ENCODE peak calls at places on chromosome X, in five cellular contexts. E, G, M, Z and N are unnamed samples.

GRCh38 chrX:17803449-17803848 is 57.6 kb downstream of the RAI2 start:
- DNase-seq in M (no peak), G (no peak), Z (no peak), E (no peak), N (no peak)

GRCh38 chrX:47321386-47321785 is 49.0 kb upstream of the ZNF157 start:
- DNase-seq in G (peak; percentile 19), Z (peak; percentile 30), E (no peak), M (peak; percentile 43), N (peak; percentile 21)

GRCh38 chrX:39477438-39478120 is 620.2 kb downstream of the BCOR start:
- DNase-seq in E (no peak), M (no peak), Z (peak; percentile 24), G (no peak), N (peak; percentile 86)

GRCh38 chrX:6187256-6187655 is 41.4 kb downstream of the NLGN4X start:
- DNase-seq in E (no peak), Z (no peak), M (no peak), G (no peak), N (no peak)

GRCh38 chrX:153333271-153333670 is 682 bp upstream of the ZNF275 start:
- DNase-seq in E (no peak), Z (no peak), G (no peak), M (peak; percentile 55), N (no peak)

GRCh38 chrX:57121162-57121741 is at the start of gene SPIN2B:
- DNase-seq in G (peak; percentile 48), Z (peak; percentile 59), M (peak; percentile 70), E (peak; percentile 83), N (peak; percentile 82)

GRCh38 chrX:24242649-24243556 is 71.0 kb downstream of the SUPT20HL2 start:
- DNase-seq in E (peak; percentile 51), Z (peak; percentile 37), M (peak; percentile 63), G (peak; percentile 71), N (no peak)

GRCh38 chrX:12984629-12985303 is 9.9 kb downstream of the TMSB4X start:
- DNase-seq in M (peak; percentile 35), G (no peak), Z (peak; percentile 55), E (no peak), N (no peak)

GRCh38 chrX:131747173-131747572 is 203.3 kb downstream of the OR13H1 start:
- DNase-seq in M (peak; percentile 90), G (no peak), Z (peak; percentile 79), E (no peak), N (no peak)

GRCh38 chrX:107628662-107629532 is 587 bp downstream of the PRPS1 start:
- DNase-seq in G (peak; percentile 6), Z (no peak), M (peak; percentile 6), E (peak; percentile 55), N (peak; percentile 32)

GRCh38 chrX:37926700-37927099 is 79.3 kb upstream of the DYNLT3 start:
- DNase-seq in Z (no peak), G (peak; percentile 6), E (no peak), M (peak; percentile 41), N (no peak)

GRCh38 chrX:49226946-49227345 is 6.2 kb downstream of the CACNA1F start:
- DNase-seq in M (no peak), E (no peak), G (no peak), Z (no peak), N (no peak)

GRCh38 chrX:49225858-49226257 is 7.3 kb downstream of the CACNA1F start:
- DNase-seq in M (no peak), E (no peak), G (no peak), Z (no peak), N (no peak)

GRCh38 chrX:49230500-49231232 is 2.5 kb downstream of the CACNA1F start:
- DNase-seq in E (peak; percentile 52), Z (peak; percentile 57), G (peak; percentile 21), M (no peak), N (peak; percentile 75)

GRCh38 chrX:49227726-49228125 is 5.4 kb downstream of the CACNA1F start:
- DNase-seq in M (no peak), G (no peak), Z (no peak), E (no peak), N (no peak)

DNA sequence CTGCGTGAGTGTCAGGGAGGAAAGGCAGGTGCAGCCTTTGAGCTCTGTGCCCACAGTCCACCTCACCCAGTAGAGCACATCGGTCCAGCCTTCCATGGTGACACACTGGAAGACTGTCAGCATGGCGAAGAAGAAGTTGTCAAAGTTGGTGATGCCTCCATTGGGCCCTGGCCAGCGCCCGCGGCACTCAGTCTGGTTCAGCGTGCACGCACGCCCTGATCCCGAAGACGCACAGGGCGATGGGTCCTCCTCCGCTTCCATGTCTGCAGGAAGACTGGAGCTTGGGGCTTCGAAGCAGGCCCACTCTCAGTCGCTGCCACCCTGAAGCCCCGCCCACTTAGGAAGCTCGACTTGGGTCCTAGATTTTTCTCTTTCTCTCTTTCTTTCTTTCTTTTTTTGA is 5.0 kb downstream of the CACNA1F start:
- DNase-seq in E (no peak), Z (no peak), G (no peak), M (no peak), N (no peak)
- H3K27ac ChIP-seq in E (no peak overlapping the region), Z (no peak overlapping the region), G (no peak overlapping the region), M (no peak overlapping the region), N (no peak overlapping the region)

DNA sequence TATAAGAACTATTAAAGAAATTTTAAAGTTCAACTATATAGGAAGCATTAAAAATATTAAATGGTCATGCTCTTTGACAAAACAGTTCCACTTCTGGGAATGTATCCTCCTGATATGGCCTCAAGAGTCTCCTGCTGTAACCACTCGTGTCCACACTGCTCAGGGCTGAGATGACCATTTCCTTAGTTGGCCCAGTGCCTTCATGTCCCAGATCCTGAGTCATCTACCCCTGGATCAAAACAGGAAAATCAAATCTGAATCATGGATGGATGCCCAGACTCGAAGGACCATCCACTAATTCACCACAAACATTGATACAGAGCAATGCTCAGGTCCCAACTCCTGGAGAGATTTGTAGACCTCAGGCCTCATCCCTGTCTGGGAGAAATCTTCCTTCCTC is 44.7 kb downstream of the GPRASP3 start:
- DNase-seq in E (no peak), G (peak; percentile 4), M (peak; percentile 82), Z (no peak), N (no peak)
- TF ChIP-seq POLR2A in E (no peak), G (no peak), M (no peak), Z (no peak), N (no peak)

DNA sequence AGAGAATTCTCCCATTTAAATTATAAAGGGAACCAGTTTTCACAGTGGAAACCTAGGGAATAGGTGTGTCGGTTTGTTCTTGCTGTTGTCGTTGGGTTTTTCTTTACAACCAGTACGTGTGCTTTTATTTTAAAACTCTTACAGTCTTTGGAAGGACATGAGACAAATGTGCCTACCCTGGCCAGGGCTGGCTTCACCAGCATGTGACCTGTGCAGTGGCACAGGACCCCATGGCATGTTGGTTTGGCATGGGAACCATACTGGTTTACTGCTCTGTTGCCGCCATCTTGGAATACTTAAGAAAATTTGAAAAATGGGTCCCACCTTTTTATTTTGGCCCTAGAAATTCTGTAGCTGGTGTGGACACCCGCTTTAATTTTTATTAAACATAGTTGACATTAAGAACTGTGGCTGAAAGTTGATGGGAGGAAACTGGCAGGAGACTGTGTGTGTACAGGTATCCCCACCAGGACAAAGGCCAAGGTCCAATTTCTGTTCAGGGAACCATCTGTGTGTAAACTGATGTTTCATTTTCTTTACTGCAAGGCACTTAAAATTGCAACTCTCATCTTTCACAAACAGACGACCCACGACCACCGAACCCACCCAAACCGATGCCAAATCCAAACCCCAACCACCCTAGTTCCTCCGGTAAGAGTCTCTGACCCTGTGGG is 28.8 kb downstream of the CD99 start:
- DNase-seq in E (peak; percentile 70), Z (no peak), M (no peak), G (no peak), N (no peak)
- H3K36me3 ChIP-seq in E (peaks cover 11% of the 10 kb centered on the region), Z (no peaks in the 10 kb centered on the region), M (peaks cover 54% of the 10 kb centered on the region), G (peaks cover 26% of the 10 kb centered on the region), N (no peaks in the 10 kb centered on the region)

DNA sequence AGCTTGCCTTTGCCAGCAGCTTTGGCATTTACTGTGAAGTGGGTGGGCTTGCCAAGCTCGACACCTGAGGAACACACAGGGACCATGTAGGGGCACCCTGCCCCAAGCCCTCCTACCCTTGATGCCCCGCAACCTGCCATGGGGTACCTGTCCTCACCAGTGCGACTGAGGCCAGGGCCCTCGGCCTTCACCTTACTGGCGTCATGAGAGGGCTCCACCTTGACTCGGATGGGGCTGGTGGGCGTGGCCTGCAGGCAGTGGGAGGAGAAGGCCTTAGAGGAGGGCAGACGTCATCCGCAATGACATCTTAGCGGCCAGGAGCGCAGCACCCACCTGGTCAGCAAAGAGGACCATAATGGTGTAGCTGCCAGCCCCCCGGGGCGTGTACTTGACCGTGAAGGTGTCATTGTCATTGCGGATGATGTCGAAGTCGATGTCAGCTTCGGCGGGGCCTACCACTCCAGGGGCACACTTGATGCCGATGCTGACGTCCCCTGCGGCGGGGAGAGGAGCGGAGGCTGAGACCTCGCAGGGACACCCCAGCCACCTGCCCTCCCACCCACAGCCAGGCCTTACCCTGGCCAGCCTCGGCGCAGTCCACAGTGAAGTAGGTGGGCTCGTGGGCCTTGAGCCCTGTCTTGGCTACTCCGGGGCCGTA is 12.2 kb downstream of the FLNA start:
- DNase-seq in M (no peak), G (no peak), Z (no peak), E (no peak), N (no peak)
- H3K27ac ChIP-seq in M (no peak overlapping the region), G (peak overlapping the region; percentile 43), Z (peak overlapping the region; percentile 32), E (no peak overlapping the region), N (no peak overlapping the region)

GRCh38 chrX:119468930-119469635 is 839 bp downstream of the SLC25A5 start:
- DNase-seq in Z (peak; percentile 74), E (peak; percentile 87), M (peak; percentile 71), G (peak; percentile 82), N (peak; percentile 87)
- TF ChIP-seq POLR2A in Z (no peak), E (no peak), M (peak; percentile 14), G (peak; percentile 21), N (peak; percentile 52)

DNA sequence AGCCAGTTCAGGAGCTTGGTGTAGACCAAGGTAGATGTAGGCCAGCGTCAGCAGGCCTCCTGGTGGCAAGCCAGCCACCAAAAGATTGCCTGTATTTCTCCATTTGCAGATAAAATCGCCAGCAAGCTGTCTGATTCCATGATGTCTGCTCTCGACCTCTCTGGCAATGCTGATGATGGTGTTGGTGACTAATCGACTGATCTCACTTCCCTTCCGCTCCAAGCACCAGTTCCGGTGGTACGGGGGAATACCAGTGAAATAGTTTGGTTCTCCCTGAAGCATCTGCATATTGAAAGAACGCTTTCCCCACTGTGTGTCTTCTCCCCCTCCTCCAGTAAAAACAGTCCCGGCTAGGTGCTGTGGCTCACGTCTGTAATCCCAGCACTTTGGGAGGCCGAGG is 30.4 kb downstream of the GNL3L start:
- DNase-seq in M (no peak), E (no peak), Z (no peak), G (no peak), N (no peak)
- H3K36me3 ChIP-seq in M (peaks cover 24% of the 10 kb centered on the region), E (peaks cover 15% of the 10 kb centered on the region), Z (no peaks in the 10 kb centered on the region), G (no peaks in the 10 kb centered on the region), N (no peaks in the 10 kb centered on the region)

GRCh38 chrX:92232182-92232581 is 453.0 kb downstream of the PCDH11X start:
- DNase-seq in Z (no peak), E (no peak), G (no peak), M (peak; percentile 2), N (no peak)
- H3K27ac ChIP-seq in Z (no peak overlapping the region), E (no peak overlapping the region), G (no peak overlapping the region), M (no peak overlapping the region), N (no peak overlapping the region)

GRCh38 chrX:112678831-112679230 is 907 bp downstream of the LHFPL1 start:
- DNase-seq in M (no peak), E (no peak), G (no peak), Z (no peak), N (no peak)
- TF ChIP-seq POLR2A in M (no peak), E (no peak), G (no peak), Z (no peak), N (no peak)